ENCODE peak calls at places on chromosomes 11 and 22, in eight cellular contexts. N is NCI-H345; A is GM13977; T is endothelial cell; Y is activated T-helper 9 cell treated with anti-CD3 and anti-CD28 coated beads, Interleukin-2, amount 50 U/mL, for 16 hours; H is astrocyte of the spinal cord; R is NCI-H2029; G is psoas muscle. W is an unnamed sample.
A peak's percentile ranks its signal among the peaks of the same experiment; 100 is the strongest.

GRCh38 chr22:47166446-47167016 is 404.1 kb downstream of the TBC1D22A start:
- DNase-seq in N (no peak), A (no peak), T (no peak), Y (no peak), H (no peak), R (no peak), G (peak; percentile 11), W (no peak)

GRCh38 chr11:57406337-57406904 is 16.0 kb upstream of the PRG2 start:
- DNase-seq in N (no peak), A (peak; percentile 52), T (no peak), Y (peak; percentile 25), H (peak; percentile 31), R (no peak), G (no peak), W (no peak)

GRCh38 chr22:45877651-45878050 is 99.3 kb downstream of the WNT7B start:
- DNase-seq in N (no peak), A (no peak), T (no peak), Y (no peak), H (no peak), R (no peak), G (peak; percentile 48), W (no peak)

GRCh38 chr11:58195939-58196338 is 7.1 kb downstream of the OR9Q2 start:
- DNase-seq in N (no peak), A (no peak), T (no peak), Y (no peak), H (no peak), R (no peak), G (no peak), W (no peak)

GRCh38 chr11:47241740-47242400 is 6.7 kb downstream of the ACP2 start:
- DNase-seq in N (no peak), A (no peak), T (no peak), Y (no peak), H (no peak), R (no peak), G (no peak), W (no peak)

GRCh38 chr22:20781272-20781990 is 7.5 kb downstream of the SERPIND1 start:
- DNase-seq in N (no peak), A (no peak), T (no peak), Y (no peak), H (no peak), R (no peak), G (no peak), W (no peak)

GRCh38 chr22:29713156-29713715 is 6.6 kb upstream of the CABP7 start:
- DNase-seq in N (no peak), A (no peak), T (no peak), Y (no peak), H (no peak), R (no peak), G (no peak), W (peak; percentile 36)

GRCh38 chr22:28899199-28899853 is 16.0 kb downstream of the ZNRF3 start:
- DNase-seq in N (no peak), A (no peak), T (no peak), Y (no peak), H (no peak), R (no peak), G (no peak), W (no peak)

GRCh38 chr11:44326615-44327475 is 16.9 kb upstream of the ALX4 start:
- DNase-seq in N (no peak), A (no peak), T (no peak), Y (no peak), H (no peak), R (no peak), G (no peak), W (no peak)

GRCh38 chr11:65594991-65595920 is at the start of gene KCNK7:
- DNase-seq in N (no peak), A (no peak), T (no peak), Y (no peak), H (no peak), R (no peak), G (peak; percentile 59), W (no peak)

GRCh38 chr22:27507066-27507715 is 294.4 kb downstream of the MN1 start:
- DNase-seq in N (no peak), A (no peak), T (no peak), Y (no peak), H (no peak), R (no peak), G (no peak), W (no peak)

GRCh38 chr11:444397-445144 is 2.8 kb upstream of the ANO9 start:
- DNase-seq in N (peak; percentile 83), A (no peak), T (no peak), Y (no peak), H (peak; percentile 7), R (peak; percentile 81), G (peak; percentile 21), W (no peak)

GRCh38 chr22:19959043-19959586 is 17.5 kb upstream of the TXNRD2 start:
- DNase-seq in N (no peak), A (no peak), T (peak; percentile 89), Y (no peak), H (peak; percentile 58), R (no peak), G (peak; percentile 78), W (no peak)

GRCh38 chr22:23626286-23626975 is 5.7 kb downstream of the DRICH1 start:
- DNase-seq in N (no peak), A (no peak), T (no peak), Y (no peak), H (no peak), R (no peak), G (no peak), W (no peak)